ENCODE peak calls at places on chromosomes 11 and 22, in six cellular contexts. B is posterior cingulate gyrus; Z is stimulated activated CD8-positive, alpha-beta memory T cell treated with anti-CD3 and anti-CD28 coated beads, Interleukin-15, amount 100 ng/mL, for 1 hour; G is GF-D8; Q is NCI-H2081; H is brain pericyte. E is an unnamed sample.
A peak's percentile ranks its signal among the peaks of the same experiment; 100 is the strongest.

GRCh38 chr11:124938206-124938765 is 2.4 kb upstream of the HEPACAM start:
- DNase-seq in Q (no peak), H (no peak), Z (no peak), B (no peak), G (no peak), E (no peak)

GRCh38 chr22:33697640-33698039 is 222.6 kb downstream of the LARGE1 start:
- DNase-seq in Q (no peak), Z (no peak), B (no peak), G (no peak), H (no peak), E (no peak)

GRCh38 chr11:12381875-12382274 is 4.5 kb downstream of the PARVA start:
- DNase-seq in B (no peak), Z (no peak), H (no peak), G (no peak), Q (no peak), E (no peak)

GRCh38 chr11:9625158-9625557 is 38.7 kb upstream of the SWAP70 start:
- DNase-seq in B (no peak), H (no peak), G (no peak), Z (no peak), Q (no peak), E (no peak)

GRCh38 chr11:8100151-8100550 is 19.1 kb downstream of the TUB start:
- DNase-seq in G (no peak), Z (no peak), B (no peak), H (no peak), Q (no peak), E (no peak)

GRCh38 chr11:130101661-130102060 is 32.0 kb downstream of the APLP2 start:
- DNase-seq in G (no peak), H (no peak), Z (no peak), B (no peak), Q (no peak), E (no peak)

GRCh38 chr11:120186799-120187591 is 23.8 kb upstream of the OAF start:
- DNase-seq in Q (no peak), G (no peak), B (no peak), Z (no peak), H (no peak), E (peak; percentile 72)

GRCh38 chr22:20013382-20013871 is 3.2 kb downstream of the ARVCF start:
- DNase-seq in G (no peak), H (no peak), Q (no peak), Z (no peak), B (peak; percentile 64), E (peak; percentile 56)

GRCh38 chr22:37638351-37639069 is 959 bp upstream of the SH3BP1 start:
- DNase-seq in B (no peak), H (no peak), Q (no peak), G (no peak), Z (no peak), E (peak; percentile 43)

GRCh38 chr11:35852056-35852455 is 91.8 kb upstream of the LDLRAD3 start:
- DNase-seq in B (no peak), G (peak; percentile 50), Q (no peak), H (no peak), Z (no peak), E (no peak)

GRCh38 chr11:133399294-133399693 is 133.0 kb downstream of the OPCML start:
- DNase-seq in H (no peak), B (no peak), G (no peak), Z (no peak), Q (no peak), E (no peak)

GRCh38 chr22:33850724-33851123 is 69.6 kb downstream of the LARGE1 start:
- DNase-seq in Z (no peak), G (no peak), B (no peak), Q (no peak), H (no peak), E (no peak)

GRCh38 chr11:17974246-17974645 is 38.6 kb downstream of the SERGEF start:
- DNase-seq in H (no peak), Z (no peak), B (no peak), Q (no peak), G (no peak), E (no peak)

GRCh38 chr22:26550498-26551033 is 38.3 kb upstream of the TFIP11 start:
- DNase-seq in G (no peak), H (peak; percentile 63), Z (no peak), B (no peak), Q (no peak), E (peak; percentile 93)

GRCh38 chr11:16969010-16970004 is 44.9 kb downstream of the PLEKHA7 start:
- DNase-seq in B (no peak), H (no peak), Z (no peak), Q (no peak), G (no peak), E (no peak)

GRCh38 chr11:77266766-77267165 is 34.7 kb downstream of the GDPD4 start:
- DNase-seq in H (no peak), Q (no peak), B (no peak), G (no peak), Z (no peak), E (no peak)

GRCh38 chr11:8597182-8597581 is 3.2 kb upstream of the STK33 start:
- DNase-seq in G (no peak), B (no peak), Q (no peak), Z (no peak), H (no peak), E (no peak)

GRCh38 chr11:103396237-103396636 is 287.0 kb downstream of the DYNC2H1 start:
- DNase-seq in Q (no peak), G (no peak), B (no peak), Z (no peak), H (no peak), E (no peak)

GRCh38 chr11:47899801-47900200 is 51.7 kb upstream of the NUP160 start:
- DNase-seq in B (no peak), Z (no peak), G (no peak), Q (no peak), H (no peak), E (no peak)

E was measured in right lobe of liver.